ENCODE peak calls at places on chromosomes 5 and 9, in five cellular contexts. B is CD8-positive, alpha-beta T cell; Q is NCI-H460; V is activated CD4-positive, alpha-beta T cell treated with anti-CD3 and anti-CD28 coated beads, Interleukin-2, amount 50 U/mL, for 48 hours; P is SHP77. I is an unnamed sample.

GRCh38 chr5:124742983-124743533 is 3.4 kb downstream of the ZNF608 start:
- DNase-seq in P (no peak), B (no peak), Q (no peak), V (no peak), I (no peak)

GRCh38 chr9:131734165-131734610 is 5.7 kb downstream of the RAPGEF1 start:
- DNase-seq in B (peak), P (peak), Q (no peak), V (peak), I (no peak)

GRCh38 chr5:136396886-136397285 is 31.5 kb upstream of the TRPC7 start:
- DNase-seq in V (no peak), Q (no peak), B (no peak), P (no peak), I (no peak)

GRCh38 chr5:128328479-128328878 is 209.6 kb downstream of the FBN2 start:
- DNase-seq in B (no peak), P (no peak), V (no peak), Q (no peak), I (no peak)

GRCh38 chr5:52672459-52672858 is 115.3 kb upstream of the ITGA1 start:
- DNase-seq in P (no peak), Q (no peak), B (no peak), V (no peak), I (no peak)

GRCh38 chr5:96934291-96934694 is 1.6 kb upstream of the LNPEP start:
- DNase-seq in Q (no peak), P (no peak), B (no peak), V (no peak), I (peak)

GRCh38 chr9:18632624-18633407 is 158.9 kb downstream of the ADAMTSL1 start:
- DNase-seq in P (no peak), B (no peak), V (no peak), Q (no peak), I (no peak)

GRCh38 chr5:32462618-32463017 is 18.1 kb upstream of the ZFR start:
- DNase-seq in V (peak), B (no peak), Q (no peak), P (no peak), I (no peak)

GRCh38 chr5:141356950-141357349 is 2.1 kb downstream of the PCDHGA4 start:
- DNase-seq in V (no peak), P (no peak), Q (no peak), B (no peak), I (no peak)

GRCh38 chr5:58751222-58751621 is 168.3 kb downstream of the RAB3C start:
- DNase-seq in B (no peak), Q (peak), P (no peak), V (no peak), I (no peak)

GRCh38 chr5:177487144-177487543 is 10.3 kb downstream of the PDLIM7 start:
- DNase-seq in V (no peak), Q (no peak), P (no peak), B (no peak), I (no peak)

GRCh38 chr5:147208134-147208533 is 26.7 kb upstream of the STK32A start:
- DNase-seq in B (no peak), V (no peak), P (no peak), Q (no peak), I (no peak)

GRCh38 chr5:135999396-136000139 is 29.2 kb upstream of the TGFBI start:
- DNase-seq in Q (no peak), V (no peak), B (no peak), P (no peak), I (no peak)

GRCh38 chr5:2172471-2172870 is 289.7 kb upstream of the IRX4 start:
- DNase-seq in P (no peak), Q (no peak), B (no peak), V (no peak), I (no peak)

GRCh38 chr5:55456216-55456895 is 78.4 kb downstream of the PLPP1 start:
- DNase-seq in Q (no peak), V (no peak), P (no peak), B (no peak), I (no peak)

GRCh38 chr5:83494102-83494620 is 22.6 kb downstream of the VCAN start:
- DNase-seq in B (no peak), V (no peak), Q (no peak), P (no peak), I (no peak)

GRCh38 chr9:137070906-137071275 is 534 bp upstream of the SAPCD2 start:
- DNase-seq in P (no peak), B (no peak), V (no peak), Q (no peak), I (no peak)

GRCh38 chr5:53327811-53328331 is 152.6 kb upstream of the FST start:
- DNase-seq in P (no peak), Q (no peak), V (no peak), B (no peak), I (no peak)

GRCh38 chr5:60586307-60586901 is 113.6 kb downstream of the DEPDC1B start:
- DNase-seq in Q (peak), V (no peak), B (no peak), P (peak), I (no peak)

GRCh38 chr9:133632806-133633680 is 3.1 kb upstream of the DBH start:
- DNase-seq in V (no peak), Q (no peak), B (no peak), P (no peak), I (no peak)

GRCh38 chr9:120741701-120742100 is 27.4 kb upstream of the MEGF9 start:
- DNase-seq in Q (no peak), P (no peak), B (no peak), V (no peak), I (no peak)

GRCh38 chr5:65062684-65063083 is 294.0 kb downstream of the CWC27 start:
- DNase-seq in B (no peak), Q (peak), P (no peak), V (no peak), I (no peak)

I was measured in activated T-helper 2 cell treated with anti-CD3 and anti-CD28 coated beads, Interferon-gamma antibody, Interleukin-2, Interleukin-4, amounts not matched to agents 10 μg/mL and 5 μg/mL and 100 μg/mL, durations not matched to agents 14 hours and 24 hours and 36 hours.